ENCODE peak calls at places on chromosomes 4 and X, in six cellular contexts. U is AG04449, G is NCI-H2081, P is heart left ventricle, K is left ventricle myocardium superior, N is mucosa of descending colon. S is an unnamed sample.

GRCh38 chr4:86129546-86129945 is 230.3 kb downstream of the MAPK10 start:
- DNase-seq in G (no peak), N (no peak), P (no peak), K (no peak), U (no peak), S (no peak)

GRCh38 chr4:48831532-48832015 is 686 bp downstream of the OCIAD1 start:
- DNase-seq in P (no peak), K (no peak), U (no peak), N (no peak), G (peak; percentile 68), S (no peak)

GRCh38 chr4:2722033-2722432 is 34.1 kb downstream of the TNIP2 start:
- DNase-seq in N (no peak), K (no peak), P (no peak), U (no peak), G (no peak), S (no peak)

GRCh38 chr4:75512336-75513211 is 1.6 kb downstream of the RCHY1 start:
- DNase-seq in G (no peak), K (no peak), N (no peak), U (no peak), P (no peak), S (peak; percentile 74)

GRCh38 chr4:176875441-176875930 is 82.8 kb upstream of the VEGFC start:
- DNase-seq in K (no peak), U (no peak), N (no peak), G (no peak), P (no peak), S (no peak)

GRCh38 chrX:817759-818158 is 187.2 kb downstream of the SHOX start:
- DNase-seq in G (no peak), P (no peak), K (no peak), N (no peak), U (no peak), S (no peak)

GRCh38 chr4:155371432-155372043 is 5.2 kb downstream of the MAP9 start:
- DNase-seq in G (peak; percentile 13), P (no peak), N (no peak), U (no peak), K (no peak), S (no peak)

GRCh38 chr4:13703096-13703495 is 75.6 kb upstream of the BOD1L1 start:
- DNase-seq in P (no peak), G (no peak), K (no peak), N (no peak), U (no peak), S (no peak)

GRCh38 chrX:115584715-115585114 is 23.7 kb downstream of the PLS3 start:
- DNase-seq in N (no peak), U (no peak), P (no peak), G (no peak), K (no peak), S (no peak)

GRCh38 chr4:182179105-182179504 is 64.1 kb upstream of the TENM3 start:
- DNase-seq in N (no peak), K (no peak), P (no peak), G (peak; percentile 67), U (no peak), S (no peak)

GRCh38 chr4:106996490-106996889 is 39.6 kb downstream of the DKK2 start:
- DNase-seq in K (no peak), G (peak; percentile 0), P (no peak), U (no peak), N (no peak), S (no peak)

GRCh38 chrX:20545538-20545937 is 278.8 kb upstream of the RPS6KA3 start:
- DNase-seq in U (no peak), P (no peak), G (no peak), K (no peak), N (no peak), S (no peak)

GRCh38 chr4:140296871-140297570 is 76.4 kb upstream of the SCOC start:
- DNase-seq in P (no peak), U (no peak), N (no peak), G (peak; percentile 53), K (no peak), S (peak; percentile 26)

GRCh38 chrX:136468391-136469103 is 19.2 kb upstream of the BRS3 start:
- DNase-seq in N (no peak), G (peak; percentile 23), U (no peak), K (no peak), P (no peak), S (no peak)

GRCh38 chr4:84920591-84920990 is 45.9 kb downstream of the WDFY3 start:
- DNase-seq in K (no peak), P (no peak), G (no peak), U (no peak), N (no peak), S (no peak)

GRCh38 chr4:52057196-52057595 is 6.1 kb downstream of the SPATA18 start:
- DNase-seq in P (no peak), K (no peak), U (no peak), N (no peak), G (no peak), S (no peak)

GRCh38 chr4:100936676-100937390 is 410.5 kb downstream of the PPP3CA start:
- DNase-seq in N (no peak), G (no peak), U (no peak), P (no peak), K (no peak), S (no peak)

GRCh38 chrX:72123471-72124185 is 8.1 kb downstream of the RTL5 start:
- DNase-seq in U (peak; percentile 12), P (peak; percentile 75), N (no peak), G (no peak), K (peak; percentile 59), S (no peak)

GRCh38 chr4:7295917-7296660 is 103.8 kb downstream of the SORCS2 start:
- DNase-seq in N (peak; percentile 39), U (no peak), P (no peak), G (no peak), K (peak; percentile 64), S (peak; percentile 35)

GRCh38 chrX:26851981-26852380 is 611.2 kb downstream of the PPP4R3C start:
- DNase-seq in N (no peak), G (peak; percentile 62), P (no peak), U (no peak), K (no peak), S (no peak)

GRCh38 chr4:83618991-83619390 is 83.1 kb downstream of the GPAT3 start:
- DNase-seq in N (peak; percentile 50), P (no peak), G (no peak), K (no peak), U (no peak), S (no peak)

GRCh38 chr4:40196724-40197281 is at the start of gene RHOH:
- DNase-seq in G (no peak), N (peak; percentile 34), P (no peak), K (no peak), U (no peak), S (peak; percentile 69)

GRCh38 chr4:38867478-38868054 is at the start of gene FAM114A1:
- DNase-seq in N (peak; percentile 92), K (peak; percentile 93), U (no peak), G (peak; percentile 72), P (peak; percentile 87), S (peak; percentile 86)

GRCh38 chr4:53748328-53748772 is 157.1 kb upstream of the LNX1 start:
- DNase-seq in N (no peak), K (no peak), G (no peak), P (no peak), U (no peak), S (no peak)

GRCh38 chrX:72526534-72527508 is 45.8 kb downstream of the HDAC8 start:
- DNase-seq in P (no peak), K (no peak), U (no peak), N (no peak), G (no peak), S (peak; percentile 59)

GRCh38 chr4:4659871-4660651 is 118.2 kb upstream of the STX18 start:
- DNase-seq in N (no peak), G (no peak), U (peak; percentile 49), K (no peak), P (no peak), S (peak; percentile 66)

GRCh38 chr4:182293836-182294235 is 50.6 kb downstream of the TENM3 start:
- DNase-seq in P (no peak), N (no peak), U (no peak), K (no peak), G (no peak), S (no peak)

GRCh38 chr4:100682477-100683218 is 164.8 kb upstream of the EMCN start:
- DNase-seq in K (no peak), G (no peak), P (no peak), U (no peak), N (no peak), S (no peak)

GRCh38 chr4:40811886-40812857 is 62.4 kb downstream of the NSUN7 start:
- DNase-seq in K (no peak), N (no peak), P (no peak), U (no peak), G (no peak), S (no peak)

GRCh38 chr4:40719008-40719623 is 30.6 kb upstream of the NSUN7 start:
- DNase-seq in N (no peak), G (peak; percentile 84), U (no peak), K (no peak), P (no peak), S (peak; percentile 30)

GRCh38 chr4:102616661-102617060 is 115.5 kb downstream of the NFKB1 start:
- DNase-seq in K (no peak), U (no peak), G (peak; percentile 16), N (no peak), P (no peak), S (no peak)

GRCh38 chrX:21929209-21929608 is 11.3 kb upstream of the SMS start:
- DNase-seq in U (no peak), K (no peak), G (no peak), P (no peak), N (no peak), S (no peak)

GRCh38 chr4:19583827-19584569 is 667.7 kb upstream of the SLIT2 start:
- DNase-seq in U (no peak), K (no peak), G (no peak), P (no peak), N (no peak), S (no peak)

GRCh38 chr4:180669637-180670036 is 1573.6 kb upstream of the TENM3 start:
- DNase-seq in U (no peak), G (peak; percentile 16), N (no peak), P (no peak), K (no peak), S (no peak)

GRCh38 chr4:1369484-1370079 is 22.6 kb downstream of the UVSSA start:
- DNase-seq in G (no peak), P (no peak), U (no peak), N (peak; percentile 3), K (no peak), S (no peak)

GRCh38 chr4:107818301-107818910 is 6.3 kb upstream of the SGMS2 start:
- DNase-seq in N (no peak), G (no peak), U (no peak), P (no peak), K (no peak), S (no peak)

GRCh38 chr4:26330186-26330787 is 9.5 kb downstream of the RBPJ start:
- DNase-seq in G (peak; percentile 88), K (no peak), U (no peak), N (no peak), P (no peak), S (peak; percentile 29)